ENCODE peak calls at places on chromosome 12, in seven cellular contexts. T is HFF-Myc; H is GM03348; N is GM23338; K is activated CD8-positive, alpha-beta memory T cell treated with anti-CD3 and anti-CD28 coated beads for 4 hours; U is T-helper 9 cell; L is BJ. X is an unnamed sample.

GRCh38 chr12:106573239-106573638 is 9.6 kb upstream of the RFX4 start:
- DNase-seq in T (no peak), N (no peak), H (no peak), K (no peak), L (no peak), U (no peak), X (no peak)

GRCh38 chr12:58776144-58776543 is 144.2 kb downstream of the LRIG3 start:
- DNase-seq in U (no peak), N (no peak), H (no peak), K (no peak), L (no peak), T (no peak), X (no peak)

GRCh38 chr12:52186135-52186840 is 5.5 kb downstream of the KRT80 start:
- DNase-seq in N (no peak), L (no peak), H (peak), U (no peak), T (no peak), K (no peak), X (no peak)

GRCh38 chr12:130775953-130776856 is 60.1 kb upstream of the RIMBP2 start:
- DNase-seq in K (peak), N (peak), H (peak), T (no peak), L (peak), U (peak), X (no peak)

GRCh38 chr12:63045020-63045860 is 105.8 kb downstream of the AVPR1A start:
- DNase-seq in T (no peak), L (peak), U (no peak), H (peak), N (no peak), K (no peak), X (no peak)

GRCh38 chr12:27185234-27186045 is 58.6 kb upstream of the STK38L start:
- DNase-seq in K (no peak), H (peak), U (no peak), N (no peak), T (no peak), L (peak), X (no peak)

GRCh38 chr12:3304436-3305135 is 186.4 kb upstream of the PRMT8 start:
- DNase-seq in U (no peak), T (peak), K (no peak), N (no peak), H (peak), L (peak), X (no peak)

GRCh38 chr12:1614360-1614759 is 14.7 kb upstream of the WNT5B start:
- DNase-seq in N (no peak), L (no peak), H (no peak), U (no peak), K (no peak), T (no peak), X (no peak)

GRCh38 chr12:103854372-103854973 is 13.4 kb upstream of the NT5DC3 start:
- DNase-seq in H (no peak), N (no peak), U (no peak), T (no peak), L (no peak), K (no peak), X (no peak)

GRCh38 chr12:80257920-80258319 is 158.6 kb downstream of the OTOGL start:
- DNase-seq in T (no peak), N (no peak), L (no peak), K (no peak), U (no peak), H (no peak), X (no peak)

GRCh38 chr12:66916189-66916588 is 237.3 kb upstream of the GRIP1 start:
- DNase-seq in K (no peak), U (no peak), N (no peak), T (no peak), L (no peak), H (no peak), X (no peak)

GRCh38 chr12:75666126-75666979 is 154.9 kb upstream of the KRR1 start:
- DNase-seq in T (no peak), K (no peak), N (no peak), H (peak), U (no peak), L (no peak), X (no peak)

GRCh38 chr12:50121636-50122035 is 9.6 kb downstream of the COX14 start:
- DNase-seq in H (no peak), U (no peak), L (no peak), N (no peak), T (no peak), K (no peak), X (no peak)

GRCh38 chr12:54216580-54217308 is 28.0 kb upstream of the SMUG1 start:
- DNase-seq in H (peak), T (peak), L (no peak), N (peak), K (peak), U (peak), X (peak)

GRCh38 chr12:127723236-127723635 is 543.7 kb upstream of the TMEM132C start:
- DNase-seq in K (no peak), N (no peak), U (no peak), H (no peak), L (no peak), T (no peak), X (no peak)

GRCh38 chr12:89862511-89863331 is 154.1 kb upstream of the ATP2B1 start:
- DNase-seq in U (peak), K (no peak), N (no peak), H (peak), L (no peak), T (no peak), X (peak)

GRCh38 chr12:59030415-59030814 is 110.1 kb upstream of the LRIG3 start:
- DNase-seq in U (no peak), T (no peak), H (no peak), K (no peak), L (no peak), N (no peak), X (no peak)